ENCODE peak calls at places on chromosomes 6 and 20, in seven cellular contexts. One of them, this sample, is unnamed.

GRCh38 chr6:1296542-1296941 is 15.4 kb upstream of the FOXQ1 start:
- DNase-seq in NCI-H2107: no peak
- DNase-seq in amniotic epithelial cell: no peak
- DNase-seq in HTR-8/SVneo: no peak
- DNase-seq in Daoy: no peak
- DNase-seq in NCI-H1092 treated with DMSO at 0.1 percent for 48 hours: no peak
- DNase-seq in iris pigment epithelial cell: peak
- DNase-seq in this sample: no peak

GRCh38 chr6:25476126-25476525 is 175.9 kb upstream of the SCGN start:
- DNase-seq in NCI-H2107: no peak
- DNase-seq in amniotic epithelial cell: peak
- DNase-seq in iris pigment epithelial cell: peak
- DNase-seq in Daoy: peak
- DNase-seq in NCI-H1092 treated with DMSO at 0.1 percent for 48 hours: no peak
- DNase-seq in HTR-8/SVneo: no peak
- DNase-seq in this sample: no peak

GRCh38 chr6:34462561-34462971 is 3.3 kb upstream of the PACSIN1 start:
- DNase-seq in HTR-8/SVneo: peak
- DNase-seq in iris pigment epithelial cell: no peak
- DNase-seq in amniotic epithelial cell: no peak
- DNase-seq in NCI-H1092 treated with DMSO at 0.1 percent for 48 hours: no peak
- DNase-seq in NCI-H2107: no peak
- DNase-seq in Daoy: peak
- DNase-seq in this sample: no peak

GRCh38 chr6:137390264-137390787 is 103.9 kb downstream of the OLIG3 start:
- DNase-seq in amniotic epithelial cell: no peak
- DNase-seq in HTR-8/SVneo: no peak
- DNase-seq in NCI-H2107: no peak
- DNase-seq in iris pigment epithelial cell: no peak
- DNase-seq in NCI-H1092 treated with DMSO at 0.1 percent for 48 hours: no peak
- DNase-seq in Daoy: no peak
- DNase-seq in this sample: no peak

GRCh38 chr20:57134804-57135203 is 131.6 kb downstream of the BMP7 start:
- DNase-seq in NCI-H1092 treated with DMSO at 0.1 percent for 48 hours: no peak
- DNase-seq in HTR-8/SVneo: no peak
- DNase-seq in NCI-H2107: no peak
- DNase-seq in Daoy: no peak
- DNase-seq in iris pigment epithelial cell: no peak
- DNase-seq in amniotic epithelial cell: no peak
- DNase-seq in this sample: no peak

GRCh38 chr6:79225718-79226117 is 8.8 kb downstream of the HMGN3 start:
- DNase-seq in Daoy: no peak
- DNase-seq in iris pigment epithelial cell: peak
- DNase-seq in NCI-H2107: no peak
- DNase-seq in HTR-8/SVneo: no peak
- DNase-seq in NCI-H1092 treated with DMSO at 0.1 percent for 48 hours: no peak
- DNase-seq in amniotic epithelial cell: peak
- DNase-seq in this sample: no peak

GRCh38 chr6:4549556-4550226 is 226.5 kb upstream of the CDYL start:
- DNase-seq in NCI-H2107: no peak
- DNase-seq in amniotic epithelial cell: no peak
- DNase-seq in HTR-8/SVneo: no peak
- DNase-seq in Daoy: no peak
- DNase-seq in iris pigment epithelial cell: no peak
- DNase-seq in NCI-H1092 treated with DMSO at 0.1 percent for 48 hours: no peak
- DNase-seq in this sample: no peak

GRCh38 chr20:62595491-62595890 is 46.8 kb upstream of the SLCO4A1 start:
- DNase-seq in iris pigment epithelial cell: peak
- DNase-seq in amniotic epithelial cell: peak
- DNase-seq in Daoy: peak
- DNase-seq in HTR-8/SVneo: peak
- DNase-seq in NCI-H1092 treated with DMSO at 0.1 percent for 48 hours: no peak
- DNase-seq in NCI-H2107: no peak
- DNase-seq in this sample: no peak

GRCh38 chr6:106385530-106385929 is 25.0 kb downstream of the CRYBG1 start:
- DNase-seq in NCI-H1092 treated with DMSO at 0.1 percent for 48 hours: no peak
- DNase-seq in amniotic epithelial cell: no peak
- DNase-seq in HTR-8/SVneo: no peak
- DNase-seq in NCI-H2107: no peak
- DNase-seq in iris pigment epithelial cell: no peak
- DNase-seq in Daoy: no peak
- DNase-seq in this sample: no peak

GRCh38 chr20:40276291-40276690 is 412.7 kb downstream of the MAFB start:
- DNase-seq in Daoy: no peak
- DNase-seq in HTR-8/SVneo: no peak
- DNase-seq in NCI-H1092 treated with DMSO at 0.1 percent for 48 hours: no peak
- DNase-seq in amniotic epithelial cell: no peak
- DNase-seq in iris pigment epithelial cell: no peak
- DNase-seq in NCI-H2107: no peak
- DNase-seq in this sample: no peak

GRCh38 chr6:128491041-128491642 is 29.3 kb downstream of the PTPRK start:
- DNase-seq in NCI-H2107: no peak
- DNase-seq in iris pigment epithelial cell: peak
- DNase-seq in NCI-H1092 treated with DMSO at 0.1 percent for 48 hours: no peak
- DNase-seq in Daoy: peak
- DNase-seq in amniotic epithelial cell: peak
- DNase-seq in HTR-8/SVneo: no peak
- DNase-seq in this sample: no peak

GRCh38 chr20:44738779-44739477 is 6.7 kb upstream of the KCNK15 start:
- DNase-seq in Daoy: peak
- DNase-seq in iris pigment epithelial cell: peak
- DNase-seq in HTR-8/SVneo: peak
- DNase-seq in amniotic epithelial cell: peak
- DNase-seq in NCI-H2107: no peak
- DNase-seq in NCI-H1092 treated with DMSO at 0.1 percent for 48 hours: peak
- DNase-seq in this sample: no peak

GRCh38 chr6:131657630-131658111 is 20.6 kb downstream of the ENPP3 start:
- DNase-seq in HTR-8/SVneo: no peak
- DNase-seq in amniotic epithelial cell: peak
- DNase-seq in NCI-H1092 treated with DMSO at 0.1 percent for 48 hours: no peak
- DNase-seq in Daoy: peak
- DNase-seq in NCI-H2107: no peak
- DNase-seq in iris pigment epithelial cell: peak
- DNase-seq in this sample: no peak

GRCh38 chr6:24329022-24329421 is 28.8 kb downstream of the DCDC2 start:
- DNase-seq in Daoy: peak
- DNase-seq in NCI-H1092 treated with DMSO at 0.1 percent for 48 hours: no peak
- DNase-seq in iris pigment epithelial cell: peak
- DNase-seq in amniotic epithelial cell: no peak
- DNase-seq in NCI-H2107: no peak
- DNase-seq in HTR-8/SVneo: no peak
- DNase-seq in this sample: no peak

GRCh38 chr6:43093361-43094289 is 17.5 kb downstream of the PTK7 start:
- DNase-seq in iris pigment epithelial cell: peak
- DNase-seq in amniotic epithelial cell: peak
- DNase-seq in Daoy: peak
- DNase-seq in NCI-H2107: no peak
- DNase-seq in HTR-8/SVneo: no peak
- DNase-seq in NCI-H1092 treated with DMSO at 0.1 percent for 48 hours: no peak
- DNase-seq in this sample: no peak

GRCh38 chr6:142551145-142551811 is 249.5 kb downstream of the ADGRG6 start:
- DNase-seq in NCI-H2107: peak
- DNase-seq in iris pigment epithelial cell: peak
- DNase-seq in amniotic epithelial cell: no peak
- DNase-seq in Daoy: peak
- DNase-seq in NCI-H1092 treated with DMSO at 0.1 percent for 48 hours: peak
- DNase-seq in HTR-8/SVneo: no peak
- DNase-seq in this sample: no peak

GRCh38 chr20:5660346-5660745 is 89.9 kb upstream of the SHLD1 start:
- DNase-seq in iris pigment epithelial cell: peak
- DNase-seq in Daoy: no peak
- DNase-seq in HTR-8/SVneo: no peak
- DNase-seq in NCI-H1092 treated with DMSO at 0.1 percent for 48 hours: no peak
- DNase-seq in amniotic epithelial cell: peak
- DNase-seq in NCI-H2107: no peak
- DNase-seq in this sample: no peak

GRCh38 chr6:39432311-39433025 is 110.0 kb upstream of the KCNK16 start:
- DNase-seq in NCI-H1092 treated with DMSO at 0.1 percent for 48 hours: no peak
- DNase-seq in Daoy: no peak
- DNase-seq in NCI-H2107: no peak
- DNase-seq in amniotic epithelial cell: no peak
- DNase-seq in HTR-8/SVneo: no peak
- DNase-seq in iris pigment epithelial cell: no peak
- DNase-seq in this sample: no peak

GRCh38 chr6:44898296-44898930 is 429.7 kb upstream of the RUNX2 start:
- DNase-seq in HTR-8/SVneo: no peak
- DNase-seq in NCI-H2107: no peak
- DNase-seq in amniotic epithelial cell: peak
- DNase-seq in iris pigment epithelial cell: peak
- DNase-seq in NCI-H1092 treated with DMSO at 0.1 percent for 48 hours: no peak
- DNase-seq in Daoy: peak
- DNase-seq in this sample: no peak

GRCh38 chr6:30781697-30782424 is 37.5 kb upstream of the IER3 start:
- DNase-seq in amniotic epithelial cell: peak
- DNase-seq in iris pigment epithelial cell: peak
- DNase-seq in NCI-H2107: peak
- DNase-seq in HTR-8/SVneo: peak
- DNase-seq in Daoy: peak
- DNase-seq in NCI-H1092 treated with DMSO at 0.1 percent for 48 hours: peak
- DNase-seq in this sample: peak

GRCh38 chr6:166381733-166382499 is 824 bp downstream of the MPC1 start:
- DNase-seq in NCI-H1092 treated with DMSO at 0.1 percent for 48 hours: peak
- DNase-seq in NCI-H2107: peak
- DNase-seq in iris pigment epithelial cell: peak
- DNase-seq in amniotic epithelial cell: no peak
- DNase-seq in HTR-8/SVneo: peak
- DNase-seq in Daoy: peak
- DNase-seq in this sample: no peak

GRCh38 chr20:2698912-2699311 is 6.3 kb downstream of the EBF4 start:
- DNase-seq in iris pigment epithelial cell: no peak
- DNase-seq in NCI-H2107: no peak
- DNase-seq in Daoy: no peak
- DNase-seq in amniotic epithelial cell: no peak
- DNase-seq in NCI-H1092 treated with DMSO at 0.1 percent for 48 hours: no peak
- DNase-seq in HTR-8/SVneo: no peak
- DNase-seq in this sample: no peak

GRCh38 chr20:38290829-38291581 is 13.0 kb upstream of the BPI start:
- DNase-seq in iris pigment epithelial cell: peak
- DNase-seq in Daoy: peak
- DNase-seq in HTR-8/SVneo: peak
- DNase-seq in amniotic epithelial cell: peak
- DNase-seq in NCI-H2107: no peak
- DNase-seq in NCI-H1092 treated with DMSO at 0.1 percent for 48 hours: no peak
- DNase-seq in this sample: no peak

GRCh38 chr6:9621276-9621675 is 793.6 kb downstream of the TFAP2A start:
- DNase-seq in NCI-H2107: no peak
- DNase-seq in HTR-8/SVneo: no peak
- DNase-seq in NCI-H1092 treated with DMSO at 0.1 percent for 48 hours: no peak
- DNase-seq in amniotic epithelial cell: no peak
- DNase-seq in iris pigment epithelial cell: no peak
- DNase-seq in Daoy: peak
- DNase-seq in this sample: no peak

GRCh38 chr6:37222125-37222967 is 35.2 kb upstream of the TBC1D22B start:
- DNase-seq in amniotic epithelial cell: peak
- DNase-seq in HTR-8/SVneo: peak
- DNase-seq in Daoy: peak
- DNase-seq in NCI-H1092 treated with DMSO at 0.1 percent for 48 hours: peak
- DNase-seq in iris pigment epithelial cell: peak
- DNase-seq in NCI-H2107: peak
- DNase-seq in this sample: no peak

GRCh38 chr20:37846573-37846972 is 56.4 kb upstream of the VSTM2L start:
- DNase-seq in HTR-8/SVneo: no peak
- DNase-seq in NCI-H1092 treated with DMSO at 0.1 percent for 48 hours: peak
- DNase-seq in NCI-H2107: no peak
- DNase-seq in iris pigment epithelial cell: no peak
- DNase-seq in amniotic epithelial cell: no peak
- DNase-seq in Daoy: no peak
- DNase-seq in this sample: no peak

GRCh38 chr6:71965404-71965803 is 79.1 kb downstream of the RIMS1 start:
- DNase-seq in NCI-H2107: no peak
- DNase-seq in Daoy: peak
- DNase-seq in HTR-8/SVneo: no peak
- DNase-seq in NCI-H1092 treated with DMSO at 0.1 percent for 48 hours: no peak
- DNase-seq in iris pigment epithelial cell: no peak
- DNase-seq in amniotic epithelial cell: no peak
- DNase-seq in this sample: no peak

GRCh38 chr20:37351689-37352610 is 6.0 kb downstream of the SRC start:
- DNase-seq in iris pigment epithelial cell: no peak
- DNase-seq in Daoy: no peak
- DNase-seq in HTR-8/SVneo: no peak
- DNase-seq in NCI-H1092 treated with DMSO at 0.1 percent for 48 hours: no peak
- DNase-seq in amniotic epithelial cell: no peak
- DNase-seq in NCI-H2107: no peak
- DNase-seq in this sample: no peak

GRCh38 chr6:81331526-81331925 is 421.0 kb downstream of the TENT5A start:
- DNase-seq in Daoy: no peak
- DNase-seq in NCI-H1092 treated with DMSO at 0.1 percent for 48 hours: no peak
- DNase-seq in HTR-8/SVneo: no peak
- DNase-seq in iris pigment epithelial cell: peak
- DNase-seq in NCI-H2107: no peak
- DNase-seq in amniotic epithelial cell: peak
- DNase-seq in this sample: no peak